ENCODE peak calls at places on chromosome 5, in five cellular contexts. T is lung, A is fibroblast of lung, J is Peyer's patch, W is astrocyte. V is an unnamed sample.
A peak's percentile ranks its signal among the peaks of the same experiment; 100 is the strongest.

GRCh38 chr5:68272289-68272688 is 56.7 kb downstream of the PIK3R1 start:
- DNase-seq in T (no peak), A (no peak), J (no peak), W (no peak), V (no peak)

GRCh38 chr5:54936201-54936600 is 49.2 kb downstream of the ESM1 start:
- DNase-seq in T (no peak), A (no peak), J (no peak), W (no peak), V (no peak)

GRCh38 chr5:75567710-75568109 is 43.5 kb upstream of the ANKDD1B start:
- DNase-seq in T (no peak), A (peak; percentile 67), J (no peak), W (peak; percentile 59), V (no peak)

GRCh38 chr5:131277415-131277814 is 13.6 kb downstream of the CDC42SE2 start:
- DNase-seq in T (no peak), A (no peak), J (no peak), W (no peak), V (no peak)

GRCh38 chr5:50658243-50658642 is 8.2 kb upstream of the PARP8 start:
- DNase-seq in T (no peak), A (no peak), J (no peak), W (no peak), V (no peak)

GRCh38 chr5:136236479-136237083 is 43.6 kb upstream of the SMIM32 start:
- DNase-seq in T (no peak), A (no peak), J (no peak), W (no peak), V (no peak)

GRCh38 chr5:179731791-179732411 is 721 bp upstream of the MAML1 start:
- DNase-seq in T (peak; percentile 32), A (peak; percentile 82), J (peak; percentile 52), W (peak; percentile 78), V (peak; percentile 16)

GRCh38 chr5:153496835-153497234 is 6.4 kb downstream of the GRIA1 start:
- DNase-seq in T (no peak), A (peak; percentile 21), J (no peak), W (no peak), V (no peak)

GRCh38 chr5:17154211-17154996 is 63.0 kb upstream of the BASP1 start:
- DNase-seq in T (no peak), A (peak; percentile 92), J (no peak), W (peak; percentile 90), V (no peak)

GRCh38 chr5:160297004-160297403 is 15.4 kb downstream of the CCNJL start:
- DNase-seq in T (no peak), A (no peak), J (no peak), W (no peak), V (no peak)

GRCh38 chr5:134116291-134116690 is 1.8 kb downstream of the TCF7 start:
- DNase-seq in T (no peak), A (no peak), J (no peak), W (no peak), V (no peak)

DNA sequence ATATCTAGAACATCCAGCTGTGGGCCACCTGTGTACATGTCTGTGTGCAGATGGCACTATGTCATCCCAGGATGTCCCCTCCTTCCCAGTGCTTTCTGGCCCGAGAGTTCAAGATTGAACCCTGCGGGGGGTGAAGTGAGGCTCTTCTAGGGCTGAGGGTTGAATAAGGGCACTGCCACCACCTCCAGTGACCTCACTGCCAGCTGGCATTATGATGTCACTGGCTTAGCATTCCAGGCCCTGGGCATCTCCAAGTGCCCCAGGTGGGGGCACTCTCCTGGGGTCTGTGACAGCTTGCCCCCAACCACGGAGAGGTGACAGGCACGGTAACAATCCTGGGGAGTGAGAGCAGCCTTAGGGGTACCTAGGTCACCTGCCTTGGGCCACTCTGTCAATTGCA is 27.1 kb downstream of the CXXC5 start:
- DNase-seq in T (no peak), A (no peak), J (no peak), W (no peak), V (no peak)
- H3K4me1 ChIP-seq in T (peaks cover 16% of the 10 kb centered on the region), A (peaks cover 6% of the 10 kb centered on the region), J (no peaks in the 10 kb centered on the region), W (peaks cover 64% of the 10 kb centered on the region), V (peaks cover 32% of the 10 kb centered on the region)

DNA sequence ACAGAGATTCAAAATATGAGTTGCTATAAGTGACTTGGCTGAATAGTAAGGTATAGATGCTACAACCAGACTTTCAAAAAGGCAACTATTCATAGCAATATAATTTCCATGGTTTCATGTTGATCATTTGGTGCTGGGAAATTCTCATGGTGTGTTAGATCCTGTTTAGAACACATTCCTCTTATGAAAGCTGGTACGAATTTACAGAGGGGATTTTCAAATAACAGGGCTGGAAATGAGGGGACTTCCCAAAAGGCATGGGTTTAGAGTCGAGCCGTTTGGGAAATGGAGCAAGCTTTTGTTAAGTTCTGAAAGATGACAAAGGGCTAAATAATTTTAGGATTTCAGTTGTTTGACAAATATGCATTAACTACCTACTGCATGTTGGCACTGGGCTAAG is 37.5 kb upstream of the RAI14 start:
- DNase-seq in T (no peak), A (no peak), J (no peak), W (no peak), V (no peak)
- TF ChIP-seq CTCF in T (no peak), A (no peak), J (no peak), W (no peak), V (no peak)

GRCh38 chr5:172796306-172796705 is 25.3 kb upstream of the DUSP1 start:
- DNase-seq in T (no peak), A (no peak), J (peak; percentile 38), W (no peak), V (no peak)

GRCh38 chr5:172797800-172798199 is 26.8 kb upstream of the DUSP1 start:
- DNase-seq in T (no peak), A (no peak), J (peak; percentile 21), W (no peak), V (no peak)

GRCh38 chr5:172792693-172793570 is 21.9 kb upstream of the DUSP1 start:
- DNase-seq in T (no peak), A (no peak), J (peak; percentile 43), W (no peak), V (no peak)

GRCh38 chr5:172793577-172794488 is 22.8 kb upstream of the DUSP1 start:
- DNase-seq in T (no peak), A (peak; percentile 64), J (peak; percentile 49), W (peak; percentile 52), V (no peak)

GRCh38 chr5:172795401-172795977 is 24.5 kb upstream of the DUSP1 start:
- DNase-seq in T (peak; percentile 81), A (peak; percentile 96), J (peak; percentile 88), W (peak; percentile 95), V (peak; percentile 90)
- H3K4me1 ChIP-seq in T (peaks cover 24% of the 10 kb centered on the region), A (peaks cover 46% of the 10 kb centered on the region), J (no peaks in the 10 kb centered on the region), W (peaks cover 53% of the 10 kb centered on the region), V (peaks cover 10% of the 10 kb centered on the region)

GRCh38 chr5:29672678-29673077 is 1520.8 kb upstream of the CDH6 start:
- DNase-seq in T (no peak), A (no peak), J (no peak), W (no peak), V (no peak)
- TF ChIP-seq CTCF in T (no peak), A (no peak), J (no peak), W (no peak), V (no peak)

DNA sequence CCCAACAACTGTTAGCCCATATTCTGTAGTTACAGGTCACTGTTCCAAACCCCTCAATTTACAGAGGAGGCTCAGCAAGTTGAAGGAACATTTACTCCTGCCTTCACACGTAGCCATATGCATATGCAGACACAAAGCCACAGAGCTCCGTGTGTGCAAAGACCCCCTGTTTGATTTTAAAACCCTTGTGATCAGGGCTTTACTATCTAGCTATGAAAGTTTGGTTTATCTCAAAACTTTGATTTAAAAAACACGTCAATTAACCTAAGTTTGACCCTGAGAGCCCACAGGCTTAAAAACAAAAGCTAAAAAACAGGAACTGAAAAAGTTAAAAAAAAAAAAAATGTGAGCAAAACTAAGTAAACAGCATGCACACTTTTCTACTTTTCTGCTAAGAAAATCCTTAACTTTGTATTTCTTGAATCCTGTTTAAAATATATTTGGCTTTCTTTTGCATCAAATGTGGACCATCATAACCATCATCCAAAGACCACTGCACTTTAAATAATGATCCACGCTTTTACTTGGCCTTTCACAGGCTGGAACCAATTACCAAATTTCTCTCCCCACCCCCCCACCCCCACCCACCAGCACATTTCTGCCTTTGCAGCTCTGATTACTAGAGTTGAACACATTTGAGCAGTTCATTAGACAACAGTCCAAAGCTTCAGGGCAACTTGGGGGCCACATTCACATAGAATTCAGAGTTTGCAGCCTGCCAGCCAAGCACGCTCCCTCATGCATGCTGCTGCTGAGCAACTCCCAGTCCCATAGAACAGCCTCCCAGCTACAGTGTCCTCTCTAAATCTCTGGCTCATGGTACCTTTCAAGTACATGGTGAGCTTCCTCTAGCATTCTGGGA is 128.8 kb upstream of the MAP3K1 start:
- DNase-seq in T (no peak), A (no peak), J (peak; percentile 74), W (no peak), V (no peak)
- H3K4me1 ChIP-seq in T (peaks cover 2% of the 10 kb centered on the region), A (peaks cover 2% of the 10 kb centered on the region), J (no peaks in the 10 kb centered on the region), W (peaks cover 2% of the 10 kb centered on the region), V (peaks cover 7% of the 10 kb centered on the region)

GRCh38 chr5:79702606-79703380 is 13.2 kb downstream of the CMYA5 start:
- DNase-seq in T (no peak), A (no peak), J (no peak), W (no peak), V (no peak)
- TF ChIP-seq CTCF in T (no peak), A (peak; percentile 54), J (no peak), W (peak; percentile 50), V (no peak)

GRCh38 chr5:150489358-150490295 is 18.3 kb upstream of the NDST1 start:
- DNase-seq in T (no peak), A (peak; percentile 73), J (peak; percentile 79), W (peak; percentile 62), V (no peak)

GRCh38 chr5:150490754-150491153 is 17.2 kb upstream of the NDST1 start:
- DNase-seq in T (no peak), A (no peak), J (no peak), W (no peak), V (no peak)

GRCh38 chr5:150492621-150493020 is 15.3 kb upstream of the NDST1 start:
- DNase-seq in T (no peak), A (peak; percentile 84), J (no peak), W (peak; percentile 76), V (no peak)

GRCh38 chr5:150490296-150490669 is 17.6 kb upstream of the NDST1 start:
- DNase-seq in T (no peak), A (no peak), J (no peak), W (no peak), V (no peak)

DNA sequence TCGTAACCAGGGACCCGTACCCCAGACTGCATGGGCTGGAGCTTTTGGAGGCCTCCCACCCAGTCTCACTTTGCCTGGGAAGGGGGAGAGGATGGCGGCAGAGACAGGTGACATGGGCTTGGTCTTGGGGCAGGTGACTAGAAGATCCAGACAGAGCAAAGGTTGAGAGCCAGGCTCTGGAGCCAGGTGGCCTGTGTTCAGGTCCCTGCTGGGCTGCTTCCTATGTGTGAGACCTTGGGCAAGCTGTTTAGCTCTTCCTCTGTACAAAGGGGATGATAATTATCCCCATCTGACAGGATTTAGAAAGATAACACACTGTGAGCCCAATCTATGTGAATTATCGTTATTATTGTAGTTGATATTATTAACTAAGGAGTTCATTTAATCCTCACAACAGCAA is 16.1 kb upstream of the NDST1 start:
- DNase-seq in T (no peak), A (no peak), J (no peak), W (no peak), V (no peak)
- H3K4me1 ChIP-seq in T (peaks cover 46% of the 10 kb centered on the region), A (peaks cover 56% of the 10 kb centered on the region), J (peaks cover 8% of the 10 kb centered on the region), W (peaks cover 68% of the 10 kb centered on the region), V (peaks cover 64% of the 10 kb centered on the region)